ENCODE peak calls at places on chromosomes 2 and 18, in eight cellular contexts. Z is thoracic aorta, D is kidney epithelial cell, F is Peyer's patch, N is right lobe of liver, G is endothelial cell of umbilical vein, Y is BE2C, W is astrocyte of the spinal cord. L is an unnamed sample.

GRCh38 chr2:122743031-122743675 is 987.7 kb downstream of the TSN start:
- DNase-seq in Y (no peak), F (no peak), G (no peak), Z (no peak), D (no peak), N (no peak), W (no peak), L (no peak)

GRCh38 chr18:49694402-49694801 is 118.9 kb downstream of the ACAA2 start:
- DNase-seq in G (no peak), Y (no peak), W (no peak), Z (no peak), D (no peak), F (no peak), N (no peak), L (no peak)

GRCh38 chr2:58973831-58974281 is 732.7 kb upstream of the FANCL start:
- DNase-seq in G (no peak), Z (no peak), F (no peak), Y (peak), N (no peak), D (no peak), W (no peak), L (no peak)

GRCh38 chr2:3062476-3063260 is 314.9 kb downstream of the EIPR1 start:
- DNase-seq in F (no peak), Z (no peak), W (no peak), N (peak), Y (no peak), D (no peak), G (no peak), L (no peak)

GRCh38 chr2:195447353-195447975 is 209.6 kb upstream of the SLC39A10 start:
- DNase-seq in Y (no peak), D (no peak), Z (no peak), W (no peak), G (no peak), F (no peak), N (no peak), L (no peak)

GRCh38 chr2:84880645-84881521 is at the start of gene TRABD2A:
- DNase-seq in W (no peak), Y (no peak), G (no peak), D (no peak), Z (no peak), F (peak), N (no peak), L (peak)

GRCh38 chr2:4354678-4355077 is 651.3 kb downstream of the DCDC2C start:
- DNase-seq in Z (no peak), N (no peak), W (no peak), Y (peak), D (no peak), G (peak), F (no peak), L (no peak)

GRCh38 chr2:97769308-97769707 is 55.9 kb downstream of the ZAP70 start:
- DNase-seq in Z (no peak), W (no peak), Y (no peak), F (no peak), D (no peak), G (no peak), N (no peak), L (no peak)

GRCh38 chr18:6355789-6356589 is 58.7 kb downstream of the L3MBTL4 start:
- DNase-seq in N (no peak), Z (no peak), G (no peak), W (peak), D (peak), Y (no peak), F (no peak), L (no peak)

GRCh38 chr18:24089059-24089458 is 49.8 kb upstream of the CABYR start:
- DNase-seq in Z (no peak), N (no peak), G (peak), D (no peak), W (no peak), Y (no peak), F (no peak), L (no peak)

GRCh38 chr2:24697792-24698191 is 95.4 kb downstream of the PTRHD1 start:
- DNase-seq in Y (no peak), F (no peak), W (no peak), D (no peak), G (no peak), N (no peak), Z (no peak), L (no peak)

GRCh38 chr2:45178854-45179253 is 169.6 kb upstream of the SIX2 start:
- DNase-seq in G (no peak), W (no peak), N (no peak), F (no peak), Z (no peak), D (no peak), Y (no peak), L (no peak)

GRCh38 chr2:190843874-190844699 is 36.5 kb upstream of the GLS start:
- DNase-seq in D (no peak), G (no peak), Z (no peak), W (no peak), N (no peak), Y (no peak), F (no peak), L (peak)

GRCh38 chr18:61400714-61401113 is 67.5 kb downstream of the CDH20 start:
- DNase-seq in G (peak), Z (no peak), N (no peak), Y (no peak), F (no peak), W (peak), D (peak), L (no peak)

GRCh38 chr2:196607073-196607472 is 32.4 kb upstream of the CCDC150 start:
- DNase-seq in W (no peak), F (no peak), N (no peak), D (no peak), G (peak), Z (no peak), Y (peak), L (no peak)

GRCh38 chr2:169770991-169771390 is 27.7 kb upstream of the SSB start:
- DNase-seq in D (no peak), N (no peak), Y (no peak), Z (no peak), W (no peak), F (no peak), G (peak), L (no peak)

GRCh38 chr2:96767135-96767871 is 6.6 kb downstream of the CNNM4 start:
- DNase-seq in G (no peak), Y (no peak), N (no peak), Z (no peak), W (no peak), D (no peak), F (peak), L (no peak)

GRCh38 chr2:64311948-64312621 is 141.9 kb upstream of the LGALSL start:
- DNase-seq in Z (peak), Y (peak), G (peak), N (peak), D (peak), F (peak), W (peak), L (no peak)

GRCh38 chr2:18425186-18425585 is 135.3 kb downstream of the RDH14 start:
- DNase-seq in W (no peak), Y (no peak), Z (no peak), G (no peak), D (no peak), N (no peak), F (no peak), L (no peak)

GRCh38 chr2:239178954-239179353 is 221.9 kb downstream of the HDAC4 start:
- DNase-seq in N (peak), G (no peak), Y (peak), Z (no peak), F (peak), D (no peak), W (no peak), L (no peak)

GRCh38 chr2:227447606-227448005 is 24.4 kb upstream of the AGFG1 start:
- DNase-seq in Y (no peak), Z (no peak), F (no peak), G (no peak), D (no peak), N (no peak), W (peak), L (no peak)

GRCh38 chr2:234444888-234445287 is 52.0 kb downstream of the ARL4C start:
- DNase-seq in G (peak), N (no peak), Z (no peak), D (peak), W (peak), F (no peak), Y (no peak), L (no peak)

GRCh38 chr2:54161660-54162059 is 46.2 kb downstream of the ACYP2 start:
- DNase-seq in Y (no peak), Z (no peak), D (no peak), G (peak), F (no peak), W (peak), N (no peak), L (no peak)

GRCh38 chr2:32758232-32758631 is 130.4 kb downstream of the TTC27 start:
- DNase-seq in W (no peak), D (no peak), Y (no peak), N (no peak), F (no peak), G (no peak), Z (no peak), L (no peak)

GRCh38 chr2:124915567-124915966 is 890.5 kb downstream of the CNTNAP5 start:
- DNase-seq in W (no peak), F (no peak), N (no peak), Z (no peak), G (no peak), Y (no peak), D (no peak), L (no peak)

GRCh38 chr2:166285215-166285614 is 90.5 kb downstream of the SCN9A start:
- DNase-seq in D (no peak), Z (no peak), F (no peak), G (no peak), Y (no peak), W (no peak), N (no peak), L (no peak)

GRCh38 chr2:171541202-171541884 is 19.1 kb downstream of the CYBRD1 start:
- DNase-seq in W (no peak), N (no peak), Z (no peak), F (no peak), Y (no peak), D (no peak), G (no peak), L (no peak)

GRCh38 chr2:233789554-233789953 is 11.4 kb downstream of the MROH2A start:
- DNase-seq in Y (no peak), W (no peak), F (no peak), G (no peak), N (no peak), Z (no peak), D (no peak), L (no peak)

GRCh38 chr2:200367155-200367554 is 60.7 kb downstream of the SPATS2L start:
- DNase-seq in G (peak), N (peak), Y (no peak), Z (no peak), W (no peak), D (no peak), F (no peak), L (no peak)

GRCh38 chr18:35953688-35954087 is 18.8 kb upstream of the RMP24 start:
- DNase-seq in Z (no peak), D (no peak), G (no peak), W (no peak), Y (no peak), N (no peak), F (no peak), L (no peak)

GRCh38 chr2:193885419-193885818 is 1690.7 kb upstream of the TMEFF2 start:
- DNase-seq in G (peak), D (no peak), N (no peak), Y (no peak), F (no peak), W (no peak), Z (no peak), L (no peak)

GRCh38 chr2:42867093-42868065 is 75.0 kb upstream of the HAAO start:
- DNase-seq in Y (no peak), G (no peak), N (no peak), W (no peak), D (no peak), F (no peak), Z (no peak), L (no peak)

GRCh38 chr18:73478191-73478590 is 610.4 kb upstream of the NETO1 start:
- DNase-seq in F (no peak), W (no peak), N (no peak), Y (peak), D (no peak), G (no peak), Z (no peak), L (no peak)

GRCh38 chr18:48293954-48294893 is 115.0 kb downstream of the ZBTB7C start:
- DNase-seq in Z (no peak), F (no peak), W (no peak), G (no peak), N (peak), Y (peak), D (no peak), L (no peak)

GRCh38 chr2:42086500-42086953 is 38.7 kb downstream of the PKDCC start:
- DNase-seq in F (no peak), G (peak), W (peak), N (no peak), D (no peak), Z (no peak), Y (peak), L (peak)

DNA sequence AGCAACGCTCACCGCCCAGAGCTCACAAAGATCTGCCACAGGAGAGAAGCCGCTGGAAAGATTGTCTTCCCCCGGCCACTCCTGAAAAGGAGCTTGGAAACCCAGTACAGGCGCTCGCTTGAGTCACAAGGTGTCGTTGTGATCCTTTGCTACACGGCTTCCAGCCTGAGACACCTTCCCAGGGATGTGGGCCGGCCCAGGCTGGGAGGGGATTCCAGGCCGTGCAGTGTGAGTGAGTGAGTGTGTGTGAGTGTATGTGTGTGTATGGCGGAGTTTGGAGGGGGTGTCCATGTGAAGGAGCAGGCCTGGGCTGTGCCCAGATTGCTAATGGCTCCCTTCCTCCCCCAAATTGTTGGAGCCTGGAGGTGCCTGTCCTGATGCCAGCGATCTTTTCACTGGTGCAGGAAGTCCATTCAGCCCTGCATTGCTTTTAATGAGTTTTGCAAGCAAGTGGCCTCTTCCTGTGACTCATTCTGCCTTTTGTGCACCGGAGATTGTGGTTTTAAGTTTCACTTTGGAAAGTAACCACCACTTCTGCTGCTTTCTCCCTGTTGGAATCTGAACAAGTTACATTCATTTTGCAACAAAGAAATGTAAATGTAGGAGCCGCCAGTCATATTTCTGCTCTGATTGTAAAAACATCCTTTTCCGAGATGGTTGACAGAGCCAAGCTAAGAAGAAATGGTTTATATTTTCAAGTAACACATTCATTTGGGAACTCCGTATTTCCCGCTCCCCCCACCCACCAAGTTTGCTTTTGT is 83.7 kb downstream of the LPIN1 start:
- DNase-seq in Y (peak), W (peak), Z (peak), N (peak), G (peak), F (no peak), D (peak), L (peak)
- TF ChIP-seq CTCF in Y (peak), W (peak), Z (no peak), N (peak), G (peak), F (no peak), D (peak), L (peak)

GRCh38 chr2:72952110-72952823 is 34.9 kb downstream of the EMX1 start:
- DNase-seq in F (no peak), Z (no peak), N (no peak), W (no peak), G (no peak), Y (no peak), D (no peak), L (no peak)
- TF ChIP-seq CTCF in F (no peak), Z (no peak), N (no peak), W (no peak), G (no peak), Y (no peak), D (no peak), L (no peak)

DNA sequence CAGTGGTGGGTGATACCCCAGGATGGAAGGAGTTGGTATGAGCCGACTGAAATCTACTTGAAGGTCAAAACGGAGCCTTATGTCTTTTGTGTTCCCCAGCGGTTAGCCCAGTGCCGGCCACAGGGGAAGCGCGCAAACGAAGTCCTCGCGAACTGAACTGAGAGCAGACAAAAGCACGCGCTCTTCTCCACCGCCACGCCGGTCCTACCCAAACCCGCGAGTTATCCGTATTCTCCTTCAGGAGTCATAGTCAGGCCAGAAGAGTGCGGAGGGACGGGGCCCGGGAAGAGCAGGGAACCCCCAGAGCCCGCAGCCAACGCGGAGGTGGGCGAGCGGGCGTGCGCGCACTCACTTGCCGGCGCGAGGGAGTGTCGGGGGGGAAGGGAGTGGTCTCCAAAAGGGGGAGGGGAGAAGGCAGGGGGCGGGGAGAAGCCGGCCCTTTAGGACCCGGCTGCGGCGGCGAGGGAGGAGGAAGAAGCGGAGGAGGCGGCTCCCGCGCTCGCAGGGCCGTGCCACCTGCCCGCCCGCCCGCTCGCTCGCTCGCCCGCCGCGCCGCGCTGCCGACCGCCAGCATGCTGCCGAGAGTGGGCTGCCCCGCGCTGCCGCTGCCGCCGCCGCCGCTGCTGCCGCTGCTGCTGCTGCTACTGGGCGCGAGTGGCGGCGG is at the start of gene IGFBP2:
- DNase-seq in W (peak), D (no peak), Z (no peak), Y (peak), N (peak), F (peak), G (peak), L (peak)
- TF ChIP-seq CTCF in W (no peak), D (no peak), Z (peak), Y (no peak), N (no peak), F (no peak), G (no peak), L (no peak)

GRCh38 chr2:26613241-26614204 is 27.6 kb downstream of the CIB4 start:
- DNase-seq in D (no peak), G (no peak), Y (peak), F (no peak), N (no peak), Z (no peak), W (no peak), L (no peak)

GRCh38 chr2:26614205-26615128 is 26.7 kb downstream of the CIB4 start:
- DNase-seq in F (no peak), D (no peak), N (no peak), G (no peak), Z (no peak), W (no peak), Y (peak), L (no peak)

GRCh38 chr2:26616032-26616863 is 24.9 kb downstream of the CIB4 start:
- DNase-seq in D (no peak), G (no peak), Y (no peak), Z (no peak), F (no peak), W (no peak), N (no peak), L (no peak)

GRCh38 chr2:26616864-26617135 is 24.4 kb downstream of the CIB4 start:
- DNase-seq in D (no peak), W (no peak), G (no peak), N (no peak), F (no peak), Z (no peak), Y (no peak), L (no peak)

GRCh38 chr2:26615336-26616031 is 25.7 kb downstream of the CIB4 start:
- DNase-seq in G (no peak), D (no peak), Y (no peak), Z (no peak), N (no peak), F (no peak), W (no peak), L (no peak)
- TF ChIP-seq CTCF in G (no peak), D (no peak), Y (no peak), Z (no peak), N (no peak), F (no peak), W (no peak), L (no peak)

GRCh38 chr2:26982102-26982742 is 11.8 kb downstream of the MAPRE3 start:
- DNase-seq in W (peak), D (no peak), F (peak), Y (peak), N (peak), G (peak), Z (peak), L (peak)
- TF ChIP-seq CTCF in W (peak), D (peak), F (peak), Y (peak), N (peak), G (peak), Z (peak), L (no peak)

L was measured in GM10248.